ENCODE peak calls at places on chromosome 2, in seven cellular contexts. U is ovary, X is brain microvascular endothelial cell, E is GM06990, W is AG09309, I is fibroblast of pulmonary artery, T is psoas muscle. G is an unnamed sample.
A peak's percentile ranks its signal among the peaks of the same experiment; 100 is the strongest.

GRCh38 chr2:924701-925100 is 25.9 kb upstream of the SNTG2 start:
- DNase-seq in T (no peak), I (no peak), W (no peak), X (no peak), E (no peak), U (no peak), G (no peak)

GRCh38 chr2:163554864-163555263 is 180.9 kb downstream of the FIGN start:
- DNase-seq in T (no peak), W (no peak), X (peak; percentile 45), U (no peak), I (no peak), E (no peak), G (no peak)

GRCh38 chr2:179410552-179411356 is 146.1 kb upstream of the SESTD1 start:
- DNase-seq in T (peak; percentile 50), U (no peak), W (peak; percentile 16), I (peak; percentile 78), X (peak; percentile 73), E (peak; percentile 9), G (peak; percentile 41)

GRCh38 chr2:101310591-101311389 is 2.3 kb upstream of the RNF149 start:
- DNase-seq in X (no peak), U (no peak), T (no peak), W (no peak), E (no peak), I (no peak), G (no peak)

GRCh38 chr2:228689049-228689448 is 507.6 kb upstream of the SPHKAP start:
- DNase-seq in T (no peak), W (no peak), I (no peak), U (no peak), E (no peak), X (no peak), G (no peak)

GRCh38 chr2:177763532-177764265 is 308.9 kb downstream of the PDE11A start:
- DNase-seq in E (peak; percentile 35), W (no peak), T (peak; percentile 82), U (peak; percentile 78), X (peak; percentile 58), I (peak; percentile 74), G (peak; percentile 67)

GRCh38 chr2:73770725-73771124 is 9.2 kb downstream of the DUSP11 start:
- DNase-seq in X (no peak), T (no peak), I (no peak), U (no peak), W (no peak), E (no peak), G (no peak)

GRCh38 chr2:159071190-159071915 is 102.9 kb downstream of the TANC1 start:
- DNase-seq in W (peak; percentile 84), U (no peak), I (no peak), T (no peak), X (peak; percentile 32), E (no peak), G (no peak)

GRCh38 chr2:135055182-135055786 is 3.2 kb downstream of the RAB3GAP1 start:
- DNase-seq in U (no peak), X (peak; percentile 86), I (peak; percentile 68), E (no peak), W (peak; percentile 41), T (no peak), G (no peak)

GRCh38 chr2:130302164-130302886 is 40.4 kb upstream of the IMP4 start:
- DNase-seq in I (no peak), T (no peak), X (no peak), E (no peak), U (no peak), W (no peak), G (no peak)

GRCh38 chr2:190355968-190356657 is 12.7 kb downstream of the INPP1 start:
- DNase-seq in X (no peak), T (no peak), I (peak; percentile 44), E (no peak), W (no peak), U (no peak), G (no peak)

GRCh38 chr2:132676999-132677398 is 7.0 kb upstream of the LYPD1 start:
- DNase-seq in T (no peak), E (no peak), U (no peak), W (no peak), X (no peak), I (no peak), G (no peak)

GRCh38 chr2:174337337-174338154 is 2.8 kb downstream of the SP9 start:
- DNase-seq in T (no peak), E (peak; percentile 61), X (no peak), U (no peak), W (no peak), I (no peak), G (peak; percentile 70)

GRCh38 chr2:10331702-10332401 is 29.1 kb downstream of the HPCAL1 start:
- DNase-seq in E (peak; percentile 39), X (no peak), W (no peak), T (peak; percentile 34), U (no peak), I (no peak), G (peak; percentile 78)

GRCh38 chr2:51013870-51014526 is 17.9 kb downstream of the NRXN1 start:
- DNase-seq in E (no peak), W (no peak), X (no peak), T (no peak), I (no peak), U (no peak), G (no peak)

GRCh38 chr2:113242318-113242717 is 36.4 kb downstream of the PAX8 start:
- DNase-seq in T (no peak), E (no peak), I (no peak), X (no peak), W (no peak), U (no peak), G (no peak)
- TF ChIP-seq CTCF in T (no peak), E (no peak), I (no peak), X (no peak), W (no peak), U (no peak), G (no peak)

GRCh38 chr2:230205034-230205433 is 14.8 kb downstream of the SP110 start:
- DNase-seq in T (no peak), E (no peak), U (no peak), I (no peak), X (no peak), W (no peak), G (no peak)

GRCh38 chr2:230205721-230206120 is 14.1 kb downstream of the SP110 start:
- DNase-seq in T (no peak), E (no peak), I (no peak), X (no peak), U (no peak), W (no peak), G (no peak)

GRCh38 chr2:230203110-230203676 is 16.6 kb downstream of the SP110 start:
- DNase-seq in I (no peak), E (peak; percentile 85), U (no peak), W (no peak), X (no peak), T (no peak), G (peak; percentile 53)

DNA sequence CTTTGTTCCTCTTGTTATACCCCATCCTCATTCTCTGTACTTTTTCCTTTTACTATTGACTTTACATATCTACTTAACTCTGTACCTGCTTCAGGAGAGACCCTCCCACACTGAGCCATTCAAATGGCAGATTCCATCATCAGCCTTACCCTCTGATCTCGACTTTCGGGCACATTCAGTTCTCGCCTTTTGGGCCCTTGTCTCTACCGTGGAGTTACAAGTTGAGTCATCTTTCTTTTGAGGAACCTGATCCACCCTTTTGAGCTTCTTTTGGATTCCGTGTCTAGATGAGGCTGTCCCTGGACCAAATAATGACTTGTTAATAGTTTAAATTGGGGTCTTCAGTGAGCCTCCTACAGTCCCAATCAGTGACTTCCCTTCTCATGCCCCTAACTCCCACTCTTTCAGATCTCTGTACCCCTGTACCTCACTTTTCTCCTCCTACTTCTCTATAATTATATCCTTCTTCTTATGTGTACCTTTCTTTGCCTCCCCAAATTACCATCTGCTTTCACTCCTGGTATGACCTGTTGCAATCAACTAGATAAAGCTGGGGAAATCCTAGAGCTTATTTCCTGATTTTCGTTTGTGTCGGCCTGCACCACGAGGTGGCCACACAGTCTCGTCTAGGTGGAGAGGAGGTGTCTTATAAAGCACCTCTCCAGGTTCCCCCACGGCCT is 17.2 kb downstream of the SP110 start:
- DNase-seq in T (no peak), W (no peak), U (no peak), I (no peak), X (no peak), E (peak; percentile 63), G (peak; percentile 56)
- TF ChIP-seq CTCF in T (no peak), W (no peak), U (no peak), I (no peak), X (no peak), E (peak; percentile 54), G (peak; percentile 35)

DNA sequence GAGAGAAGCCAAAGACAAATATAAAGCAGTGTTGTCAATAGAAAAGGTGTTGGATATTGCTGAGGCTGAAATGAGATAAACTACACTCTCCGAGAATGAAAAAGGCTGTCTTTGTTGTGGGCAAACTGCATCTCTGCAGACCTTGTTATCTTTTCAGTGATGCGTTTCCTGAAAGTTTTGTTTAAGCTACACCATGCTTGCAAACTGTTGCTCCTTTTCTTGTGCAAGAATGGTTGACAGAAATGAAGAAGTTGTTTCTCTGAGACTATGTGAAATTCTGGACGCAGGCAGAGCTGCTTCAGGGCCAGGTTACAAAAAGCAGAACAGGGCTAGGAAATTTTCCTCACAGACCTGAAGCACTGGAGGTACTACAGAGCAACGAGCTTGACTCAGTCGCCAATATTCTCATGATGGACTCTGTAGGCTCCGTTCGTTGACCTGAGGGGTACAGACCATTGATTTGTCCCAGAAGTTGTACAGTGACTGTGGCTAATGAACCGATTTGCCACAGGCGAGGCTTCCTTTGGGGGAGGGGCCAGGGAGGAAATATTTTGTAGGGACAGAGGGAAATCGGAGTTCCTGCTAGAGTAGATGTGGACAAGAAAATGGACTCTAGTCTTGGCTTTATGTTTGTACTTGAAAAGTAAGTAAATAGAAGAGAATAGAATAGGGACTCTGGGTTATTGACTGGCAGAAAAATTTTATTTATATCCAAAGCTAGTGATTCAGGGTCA is 3.5 kb upstream of the ATL2 start:
- DNase-seq in X (no peak), W (no peak), T (no peak), U (no peak), E (no peak), I (peak; percentile 46), G (no peak)
- TF ChIP-seq CTCF in X (no peak), W (no peak), T (no peak), U (no peak), E (no peak), I (no peak), G (no peak)

GRCh38 chr2:149490296-149490695 is 97.3 kb downstream of the MMADHC start:
- DNase-seq in E (no peak), I (peak; percentile 10), W (peak; percentile 43), U (no peak), X (no peak), T (no peak), G (no peak)

GRCh38 chr2:149486664-149487063 is 100.9 kb downstream of the MMADHC start:
- DNase-seq in X (no peak), W (no peak), T (no peak), E (no peak), U (no peak), I (no peak), G (no peak)

GRCh38 chr2:149489452-149489851 is 98.1 kb downstream of the MMADHC start:
- DNase-seq in W (no peak), X (no peak), E (no peak), T (no peak), I (no peak), U (no peak), G (no peak)

GRCh38 chr2:149488719-149489440 is 98.7 kb downstream of the MMADHC start:
- DNase-seq in X (no peak), U (no peak), E (no peak), T (no peak), I (no peak), W (no peak), G (no peak)

DNA sequence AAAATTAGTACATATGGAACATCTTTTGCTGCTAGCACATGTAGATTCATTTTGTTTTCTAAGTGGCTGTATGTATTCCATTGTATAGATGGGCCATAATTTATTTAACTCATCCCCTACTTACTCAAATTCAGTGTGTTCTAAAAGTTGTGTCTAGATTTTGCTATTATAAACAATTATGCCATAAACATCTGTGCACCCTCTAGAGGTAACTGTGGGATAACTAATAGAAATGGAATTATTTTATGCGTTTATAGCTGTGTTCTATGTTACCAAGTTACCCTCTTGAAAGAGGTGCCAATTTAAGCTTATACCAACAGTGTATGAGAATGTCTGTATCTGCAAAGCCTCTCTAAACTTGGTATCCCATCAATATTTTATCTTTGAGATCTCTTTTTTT is 100.4 kb downstream of the MMADHC start:
- DNase-seq in E (no peak), T (no peak), W (no peak), X (no peak), U (no peak), I (no peak), G (no peak)
- TF ChIP-seq CTCF in E (no peak), T (no peak), W (peak; percentile 22), X (no peak), U (no peak), I (peak; percentile 7), G (no peak)

G was measured in GM20000.